ENCODE peak calls at places on chromosome X, in four cellular contexts. One of them, this sample, is unnamed.

GRCh38 chrX:51837926-51838325 is 55.5 kb upstream of the MAGED1 start:
- DNase-seq in non-pigmented ciliary epithelial cell: no peak
- DNase-seq in iris pigment epithelial cell: peak
- DNase-seq in amygdala: no peak
- DNase-seq in this sample: peak

GRCh38 chrX:11239230-11239629 is 54.0 kb upstream of the AMELX start:
- DNase-seq in non-pigmented ciliary epithelial cell: peak
- DNase-seq in iris pigment epithelial cell: peak
- DNase-seq in amygdala: no peak
- DNase-seq in this sample: peak

GRCh38 chrX:124435616-124436015 is 89.3 kb downstream of the SH2D1A start:
- DNase-seq in non-pigmented ciliary epithelial cell: no peak
- DNase-seq in iris pigment epithelial cell: no peak
- DNase-seq in amygdala: no peak
- DNase-seq in this sample: no peak

GRCh38 chrX:13283512-13283911 is 36.3 kb downstream of the ATXN3L start:
- DNase-seq in non-pigmented ciliary epithelial cell: no peak
- DNase-seq in iris pigment epithelial cell: no peak
- DNase-seq in amygdala: no peak
- DNase-seq in this sample: peak

GRCh38 chrX:103554687-103555417 is 30.5 kb upstream of the TCEAL4 start:
- DNase-seq in non-pigmented ciliary epithelial cell: no peak
- DNase-seq in iris pigment epithelial cell: peak
- DNase-seq in amygdala: peak
- DNase-seq in this sample: no peak

GRCh38 chrX:69815063-69815462 is 199.2 kb downstream of the EDA start:
- DNase-seq in non-pigmented ciliary epithelial cell: no peak
- DNase-seq in iris pigment epithelial cell: no peak
- DNase-seq in amygdala: no peak
- DNase-seq in this sample: no peak

GRCh38 chrX:27598312-27598711 is 8.2 kb downstream of the DCAF8L2 start:
- DNase-seq in non-pigmented ciliary epithelial cell: no peak
- DNase-seq in iris pigment epithelial cell: peak
- DNase-seq in amygdala: no peak
- DNase-seq in this sample: peak

GRCh38 chrX:46044486-46044885 is 500.7 kb downstream of the ZNF674 start:
- DNase-seq in non-pigmented ciliary epithelial cell: no peak
- DNase-seq in iris pigment epithelial cell: peak
- DNase-seq in amygdala: no peak
- DNase-seq in this sample: no peak

GRCh38 chrX:43703211-43703791 is 47.2 kb downstream of the MAOA start:
- DNase-seq in non-pigmented ciliary epithelial cell: peak
- DNase-seq in iris pigment epithelial cell: peak
- DNase-seq in amygdala: no peak
- DNase-seq in this sample: peak

GRCh38 chrX:96710031-96710430 is 25.4 kb downstream of the DIAPH2 start:
- DNase-seq in non-pigmented ciliary epithelial cell: no peak
- DNase-seq in iris pigment epithelial cell: no peak
- DNase-seq in amygdala: no peak
- DNase-seq in this sample: no peak

GRCh38 chrX:35787867-35788266 is 10.3 kb upstream of the MAGEB16 start:
- DNase-seq in non-pigmented ciliary epithelial cell: no peak
- DNase-seq in iris pigment epithelial cell: no peak
- DNase-seq in amygdala: no peak
- DNase-seq in this sample: no peak

GRCh38 chrX:53324803-53325202 is 43.4 kb upstream of the IQSEC2 start:
- DNase-seq in non-pigmented ciliary epithelial cell: no peak
- DNase-seq in iris pigment epithelial cell: no peak
- DNase-seq in amygdala: no peak
- DNase-seq in this sample: no peak

GRCh38 chrX:118528089-118528753 is 32.6 kb downstream of the DOCK11 start:
- DNase-seq in non-pigmented ciliary epithelial cell: no peak
- DNase-seq in iris pigment epithelial cell: no peak
- DNase-seq in amygdala: no peak
- DNase-seq in this sample: no peak

GRCh38 chrX:47539860-47540259 is 21.1 kb upstream of the ARAF start:
- DNase-seq in non-pigmented ciliary epithelial cell: no peak
- DNase-seq in iris pigment epithelial cell: no peak
- DNase-seq in amygdala: no peak
- DNase-seq in this sample: no peak

GRCh38 chrX:16436348-16437188 is 213.4 kb upstream of the S100G start:
- DNase-seq in non-pigmented ciliary epithelial cell: no peak
- DNase-seq in iris pigment epithelial cell: peak
- DNase-seq in amygdala: peak
- DNase-seq in this sample: peak

GRCh38 chrX:72045552-72046277 is 86.0 kb downstream of the RTL5 start:
- DNase-seq in non-pigmented ciliary epithelial cell: no peak
- DNase-seq in iris pigment epithelial cell: peak
- DNase-seq in amygdala: no peak
- DNase-seq in this sample: peak

GRCh38 chrX:84118769-84119168 is 69.2 kb downstream of the RPS6KA6 start:
- DNase-seq in non-pigmented ciliary epithelial cell: no peak
- DNase-seq in iris pigment epithelial cell: no peak
- DNase-seq in amygdala: no peak
- DNase-seq in this sample: no peak

GRCh38 chrX:38220024-38220935 is at the start of gene SRPX:
- DNase-seq in non-pigmented ciliary epithelial cell: no peak
- DNase-seq in iris pigment epithelial cell: peak
- DNase-seq in amygdala: no peak
- DNase-seq in this sample: peak

GRCh38 chrX:71366674-71367256 is 608 bp downstream of the TAF1 start:
- DNase-seq in non-pigmented ciliary epithelial cell: no peak
- DNase-seq in iris pigment epithelial cell: peak
- DNase-seq in amygdala: no peak
- DNase-seq in this sample: peak

GRCh38 chrX:50770702-50771101 is 43.3 kb downstream of the SHROOM4 start:
- DNase-seq in non-pigmented ciliary epithelial cell: no peak
- DNase-seq in iris pigment epithelial cell: peak
- DNase-seq in amygdala: no peak
- DNase-seq in this sample: no peak

GRCh38 chrX:48696301-48697181 is at the start of gene SUV39H1:
- DNase-seq in non-pigmented ciliary epithelial cell: no peak
- DNase-seq in iris pigment epithelial cell: peak
- DNase-seq in amygdala: peak
- DNase-seq in this sample: peak